ENCODE peak calls at places on chromosome 11, in four cellular contexts. M is body of pancreas, Q is uterus, V is sigmoid colon. X is an unnamed sample. For H3K27me3 and H3K4me1, the result is how much of the 10 kb centered on the place peaks cover.

GRCh38 chr11:91749231-91749630 is 475.4 kb upstream of the FAT3 start:
- DNase-seq in M (no peak), Q (no peak), V (no peak), X (no peak)

GRCh38 chr11:111707691-111708067 is 58.5 kb downstream of the PPP2R1B start:
- DNase-seq in M (no peak), Q (no peak), V (no peak), X (no peak)

GRCh38 chr11:45332486-45332934 is 46.4 kb upstream of the SYT13 start:
- DNase-seq in M (peak), Q (peak), V (peak), X (no peak)

GRCh38 chr11:57751676-57752253 is at the start of gene BTBD18:
- DNase-seq in M (peak), Q (no peak), V (no peak), X (no peak)

GRCh38 chr11:119417726-119418540 is 5.0 kb downstream of the THY1 start:
- DNase-seq in M (no peak), Q (peak), V (no peak), X (peak)

GRCh38 chr11:68211546-68211945 is 1.6 kb downstream of the KMT5B start:
- DNase-seq in M (peak), Q (no peak), V (no peak), X (no peak)

GRCh38 chr11:69211540-69212120 is 55.9 kb downstream of the SMIM38 start:
- DNase-seq in M (peak), Q (no peak), V (peak), X (peak)

GRCh38 chr11:63670077-63670737 is 969 bp downstream of the ATL3 start:
- DNase-seq in M (no peak), Q (no peak), V (no peak), X (no peak)

GRCh38 chr11:47257518-47258316 is at the start of gene NR1H3:
- DNase-seq in M (peak), Q (peak), V (peak), X (peak)

GRCh38 chr11:29554000-29554399 is 462.8 kb downstream of the KCNA4 start:
- DNase-seq in M (no peak), Q (no peak), V (no peak), X (no peak)

GRCh38 chr11:47394322-47395224 is 13.8 kb upstream of the SLC39A13 start:
- DNase-seq in M (no peak), Q (no peak), V (peak), X (no peak)

GRCh38 chr11:35553831-35554230 is 28.4 kb upstream of the PAMR1 start:
- DNase-seq in M (no peak), Q (no peak), V (no peak), X (no peak)

GRCh38 chr11:103079833-103080232 is 12.1 kb downstream of the DCUN1D5 start:
- DNase-seq in M (no peak), Q (no peak), V (no peak), X (no peak)

GRCh38 chr11:110148775-110149744 is 55.9 kb downstream of the ZC3H12C start:
- DNase-seq in M (no peak), Q (no peak), V (no peak), X (no peak)

GRCh38 chr11:45399166-45399565 is 113.0 kb upstream of the SYT13 start:
- DNase-seq in M (no peak), Q (no peak), V (no peak), X (no peak)

GRCh38 chr11:6979365-6979764 is 40.8 kb downstream of the ZNF214 start:
- DNase-seq in M (no peak), Q (no peak), V (no peak), X (no peak)

GRCh38 chr11:70885721-70886305 is 366.6 kb downstream of the SHANK2 start:
- DNase-seq in M (no peak), Q (no peak), V (no peak), X (no peak)

GRCh38 chr11:128157423-128158298 is 429.7 kb downstream of the ETS1 start:
- DNase-seq in M (peak), Q (peak), V (no peak), X (no peak)

GRCh38 chr11:91133361-91133760 is 910.5 kb upstream of the CHORDC1 start:
- DNase-seq in M (no peak), Q (no peak), V (no peak), X (no peak)

GRCh38 chr11:77695417-77695816 is 57.8 kb upstream of the CLNS1A start:
- DNase-seq in M (no peak), Q (no peak), V (no peak), X (no peak)

GRCh38 chr11:67628710-67629385 is 889 bp downstream of the NUDT8 start:
- DNase-seq in M (no peak), Q (no peak), V (peak), X (no peak)

GRCh38 chr11:120723751-120724150 is 212.2 kb downstream of the GRIK4 start:
- DNase-seq in M (no peak), Q (no peak), V (no peak), X (no peak)

GRCh38 chr11:44615041-44615513 is 49.6 kb downstream of the CD82 start:
- DNase-seq in M (no peak), Q (no peak), V (peak), X (peak)

GRCh38 chr11:127073621-127074020 is 73.1 kb upstream of the KIRREL3 start:
- DNase-seq in M (no peak), Q (no peak), V (no peak), X (no peak)

GRCh38 chr11:20156280-20156875 is 3.9 kb downstream of the DBX1 start:
- DNase-seq in M (no peak), Q (no peak), V (no peak), X (no peak)

GRCh38 chr11:67451658-67451976 is 912 bp downstream of the GPR152 start:
- DNase-seq in M (no peak), Q (no peak), V (no peak), X (no peak)

GRCh38 chr11:119585038-119585666 is 143.8 kb downstream of the NECTIN1 start:
- DNase-seq in M (peak), Q (peak), V (no peak), X (no peak)

GRCh38 chr11:23509023-23509422 is 648.7 kb upstream of the CCDC179 start:
- DNase-seq in M (no peak), Q (no peak), V (no peak), X (no peak)

GRCh38 chr11:83408946-83409345 is 122.8 kb upstream of the CCDC90B start:
- DNase-seq in M (no peak), Q (no peak), V (no peak), X (no peak)

GRCh38 chr11:82682003-82682751 is 51.5 kb downstream of the FAM181B start:
- DNase-seq in M (no peak), Q (no peak), V (no peak), X (no peak)

GRCh38 chr11:107799245-107799859 is 59.2 kb downstream of the SLC35F2 start:
- DNase-seq in M (peak), Q (peak), V (peak), X (peak)

GRCh38 chr11:126443120-126443519 is 87.6 kb downstream of the ST3GAL4 start:
- DNase-seq in M (no peak), Q (no peak), V (no peak), X (no peak)

GRCh38 chr11:121794671-121795070 is 321.3 kb downstream of the BLID start:
- DNase-seq in M (no peak), Q (no peak), V (no peak), X (no peak)

GRCh38 chr11:123030517-123030916 is 31.4 kb downstream of the HSPA8 start:
- DNase-seq in M (no peak), Q (no peak), V (no peak), X (no peak)

GRCh38 chr11:114082415-114082748 is 22.9 kb downstream of the ZBTB16 start:
- DNase-seq in M (peak), Q (no peak), V (no peak), X (no peak)

GRCh38 chr11:68470304-68470811 is 9.8 kb downstream of the PPP6R3 start:
- DNase-seq in M (no peak), Q (no peak), V (no peak), X (no peak)

GRCh38 chr11:31422703-31423102 is 53.0 kb downstream of the DNAJC24 start:
- DNase-seq in M (no peak), Q (no peak), V (no peak), X (no peak)

GRCh38 chr11:762421-763072 is 14.7 kb downstream of the GATD1 start:
- DNase-seq in M (no peak), Q (no peak), V (no peak), X (peak)

GRCh38 chr11:60987577-60988277 is 16.2 kb downstream of the CD6 start:
- DNase-seq in M (no peak), Q (peak), V (no peak), X (no peak)
- H3K27ac ChIP-seq in M (no peak), Q (no peak), V (no peak), X (no peak)

GRCh38 chr11:17479284-17480214 is 2.9 kb upstream of the ABCC8 start:
- DNase-seq in M (peak), Q (no peak), V (no peak), X (no peak)
- H3K27me3 ChIP-seq in M (under half), Q (under half), V (under half), X (under half)

GRCh38 chr11:12210200-12210599 is 99.8 kb downstream of the MICAL2 start:
- DNase-seq in M (no peak), Q (no peak), V (no peak), X (peak)

GRCh38 chr11:12213920-12214319 is 103.5 kb downstream of the MICAL2 start:
- DNase-seq in M (no peak), Q (no peak), V (no peak), X (no peak)

GRCh38 chr11:12212821-12213185 is 102.4 kb downstream of the MICAL2 start:
- DNase-seq in M (no peak), Q (no peak), V (no peak), X (no peak)

GRCh38 chr11:12211331-12212065 is 101.1 kb downstream of the MICAL2 start:
- DNase-seq in M (no peak), Q (no peak), V (no peak), X (peak)

GRCh38 chr11:12212181-12212820 is 101.9 kb downstream of the MICAL2 start:
- DNase-seq in M (no peak), Q (no peak), V (no peak), X (peak)
- H3K4me1 ChIP-seq in M (under half), Q (under half), V (half or more), X (under half)

DNA sequence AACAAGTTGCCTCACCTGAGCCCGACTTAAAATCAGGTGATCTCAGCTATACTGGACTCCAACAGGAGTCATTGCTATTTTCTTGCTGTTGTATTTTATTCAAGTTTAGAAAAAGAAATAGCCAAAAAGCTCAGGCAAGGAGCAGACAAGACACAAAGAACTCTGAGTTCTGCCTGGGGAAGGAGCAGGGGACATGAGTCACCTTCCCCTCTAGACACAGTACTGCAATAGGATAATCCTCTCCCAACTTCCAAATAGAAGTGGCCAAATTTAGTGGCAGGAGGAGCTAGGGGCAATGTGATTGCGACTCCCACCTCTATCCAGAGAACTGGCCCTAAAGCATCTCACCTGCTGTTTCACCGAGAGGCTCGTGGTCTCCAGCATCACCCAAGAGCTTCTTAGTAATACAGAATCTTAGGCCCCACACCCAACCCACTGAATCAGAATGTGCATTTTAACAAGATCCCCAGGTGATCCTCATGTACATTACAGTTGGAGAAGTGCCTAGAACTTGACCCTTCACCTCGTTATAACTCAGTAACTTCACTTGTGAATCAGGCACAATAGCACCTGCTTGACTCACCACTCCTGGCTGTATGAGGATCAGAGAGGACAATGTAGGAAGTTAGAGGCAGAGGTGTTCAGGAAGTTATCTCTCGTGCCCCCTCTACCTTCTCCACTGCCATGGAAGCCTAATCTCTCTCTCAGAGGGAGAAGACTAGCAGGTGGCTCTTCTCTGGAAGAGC is 56.8 kb upstream of the FBXO3 start:
- DNase-seq in M (no peak), Q (no peak), V (no peak), X (no peak)
- H3K27ac ChIP-seq in M (no peak), Q (no peak), V (no peak), X (no peak)

GRCh38 chr11:129739339-129739738 is 76.3 kb upstream of the TMEM45B start:
- DNase-seq in M (no peak), Q (no peak), V (no peak), X (no peak)

GRCh38 chr11:129738242-129738641 is 77.4 kb upstream of the TMEM45B start:
- DNase-seq in M (no peak), Q (no peak), V (no peak), X (no peak)

GRCh38 chr11:129734654-129735053 is 81.0 kb upstream of the TMEM45B start:
- DNase-seq in M (no peak), Q (no peak), V (no peak), X (no peak)

GRCh38 chr11:129740125-129740719 is 75.4 kb upstream of the TMEM45B start:
- DNase-seq in M (no peak), Q (no peak), V (no peak), X (no peak)

DNA sequence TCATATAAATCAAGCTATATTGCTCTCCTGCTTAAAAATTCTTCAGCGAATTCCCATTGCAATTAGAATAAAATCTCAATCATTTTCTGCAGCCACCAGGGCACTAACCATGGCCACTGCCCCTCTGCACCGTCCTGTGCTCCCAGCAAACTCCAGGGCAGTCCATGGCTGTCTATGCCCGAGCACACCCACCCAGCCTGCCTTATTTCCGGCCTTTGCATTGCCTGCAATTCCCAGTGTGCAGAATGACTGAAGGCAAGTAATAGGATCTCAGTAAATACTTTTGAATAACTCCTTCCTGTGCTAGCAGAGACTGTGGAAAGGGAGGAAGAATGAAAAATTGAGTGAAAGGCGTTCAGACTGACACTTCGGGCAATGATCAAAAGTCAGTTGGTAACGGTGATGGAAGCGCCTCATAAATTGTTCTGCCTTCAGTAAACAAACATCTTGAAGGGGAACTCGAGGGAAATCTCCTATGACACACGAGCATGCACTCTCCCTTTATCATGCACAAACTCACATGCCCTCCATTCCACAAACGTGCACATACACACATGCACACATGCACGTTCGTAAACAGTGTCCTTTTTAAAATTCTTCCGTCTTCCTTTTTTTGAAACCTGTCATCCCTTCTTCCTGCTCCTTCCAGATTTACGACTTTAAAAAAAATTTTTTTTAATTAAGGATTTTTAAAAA is 78.0 kb upstream of the TMEM45B start:
- DNase-seq in M (no peak), Q (no peak), V (no peak), X (no peak)
- H3K27me3 ChIP-seq in M (under half), Q (under half), V (under half), X (under half)

GRCh38 chr11:62599909-62600308 is 1.8 kb downstream of the MTA2 start:
- DNase-seq in M (no peak), Q (no peak), V (no peak), X (no peak)
- H3K4me1 ChIP-seq in M (under half), Q (under half), V (under half), X (under half)

DNA sequence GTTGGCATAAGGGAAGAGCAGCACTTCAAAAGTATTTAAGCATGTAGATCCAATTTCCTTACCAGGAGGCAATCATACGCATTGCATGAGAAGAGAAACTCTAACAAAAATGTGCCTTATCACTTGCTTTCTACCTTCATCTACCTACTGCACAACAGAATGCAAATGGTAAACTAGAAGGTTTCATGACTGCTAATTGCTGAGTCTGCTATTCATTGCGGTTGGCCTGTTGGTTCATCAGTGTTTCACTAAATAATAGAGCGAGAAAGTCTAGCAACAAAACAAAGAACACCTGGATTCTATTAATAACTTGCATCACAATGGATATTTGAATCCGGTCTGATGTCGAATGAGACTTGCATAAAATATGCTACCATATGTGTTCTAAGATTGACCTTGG is 229.0 kb downstream of the OPCML start:
- DNase-seq in M (no peak), Q (no peak), V (no peak), X (no peak)
- H3K27ac ChIP-seq in M (no peak), Q (no peak), V (no peak), X (no peak)

GRCh38 chr11:124753207-124753606 is 1.2 kb upstream of the VSIG2 start:
- DNase-seq in M (no peak), Q (no peak), V (no peak), X (no peak)

GRCh38 chr11:124752471-124753100 is 531 bp upstream of the VSIG2 start:
- DNase-seq in M (no peak), Q (no peak), V (no peak), X (no peak)

GRCh38 chr11:124753624-124754023 is 1.6 kb upstream of the VSIG2 start:
- DNase-seq in M (no peak), Q (no peak), V (no peak), X (no peak)

GRCh38 chr11:124754710-124755109 is 2.7 kb upstream of the VSIG2 start:
- DNase-seq in M (no peak), Q (no peak), V (no peak), X (no peak)

GRCh38 chr11:124754309-124754708 is 2.3 kb upstream of the VSIG2 start:
- DNase-seq in M (no peak), Q (no peak), V (no peak), X (no peak)
- H3K27me3 ChIP-seq in M (under half), Q (under half), V (under half), X (under half)